ENCODE peak calls at places on chromosomes 4 and X, in five cellular contexts. One of them, this sample, is unnamed.

GRCh38 chrX:14916017-14916674 is 42.9 kb downstream of the MOSPD2 start:
- DNase-seq in vagina: no peak
- DNase-seq in AG04449: peak
- DNase-seq in brain microvascular endothelial cell: peak
- DNase-seq in lung: no peak
- DNase-seq in this sample: no peak

GRCh38 chrX:19440713-19441112 is 74.6 kb downstream of the MAP3K15 start:
- DNase-seq in AG04449: peak
- DNase-seq in brain microvascular endothelial cell: peak
- DNase-seq in lung: no peak
- DNase-seq in vagina: no peak
- DNase-seq in this sample: no peak

GRCh38 chrX:12903646-12904045 is 2.8 kb upstream of the TLR8 start:
- DNase-seq in AG04449: no peak
- DNase-seq in lung: no peak
- DNase-seq in brain microvascular endothelial cell: no peak
- DNase-seq in vagina: no peak
- DNase-seq in this sample: no peak

GRCh38 chr4:6134612-6135220 is 65.6 kb downstream of the JAKMIP1 start:
- DNase-seq in vagina: no peak
- DNase-seq in brain microvascular endothelial cell: no peak
- DNase-seq in AG04449: no peak
- DNase-seq in lung: no peak
- DNase-seq in this sample: no peak

GRCh38 chrX:118823263-118824172 is at the start of gene ZCCHC12:
- DNase-seq in lung: no peak
- DNase-seq in brain microvascular endothelial cell: peak
- DNase-seq in AG04449: no peak
- DNase-seq in vagina: no peak
- DNase-seq in this sample: no peak

GRCh38 chrX:22135994-22136684 is 104.0 kb downstream of the PHEX start:
- DNase-seq in vagina: no peak
- DNase-seq in lung: no peak
- DNase-seq in AG04449: no peak
- DNase-seq in brain microvascular endothelial cell: no peak
- DNase-seq in this sample: no peak

GRCh38 chr4:87838207-87838606 is 5.4 kb downstream of the MEPE start:
- DNase-seq in brain microvascular endothelial cell: peak
- DNase-seq in lung: no peak
- DNase-seq in AG04449: no peak
- DNase-seq in vagina: no peak
- DNase-seq in this sample: no peak

GRCh38 chrX:132809581-132809980 is 148.8 kb downstream of the HS6ST2 start:
- DNase-seq in brain microvascular endothelial cell: no peak
- DNase-seq in lung: no peak
- DNase-seq in AG04449: no peak
- DNase-seq in vagina: no peak
- DNase-seq in this sample: no peak

GRCh38 chr4:13240066-13240465 is 244.1 kb downstream of the RAB28 start:
- DNase-seq in vagina: no peak
- DNase-seq in AG04449: no peak
- DNase-seq in lung: no peak
- DNase-seq in brain microvascular endothelial cell: peak
- DNase-seq in this sample: no peak

GRCh38 chrX:100674705-100675104 is 30.7 kb downstream of the SRPX2 start:
- DNase-seq in brain microvascular endothelial cell: no peak
- DNase-seq in AG04449: no peak
- DNase-seq in vagina: no peak
- DNase-seq in lung: no peak
- DNase-seq in this sample: no peak

GRCh38 chr4:185820119-185821028 is 8.4 kb upstream of the SORBS2 start:
- DNase-seq in vagina: no peak
- DNase-seq in lung: no peak
- DNase-seq in AG04449: no peak
- DNase-seq in brain microvascular endothelial cell: no peak
- DNase-seq in this sample: no peak

GRCh38 chrX:26918633-26919032 is 544.5 kb downstream of the PPP4R3C start:
- DNase-seq in lung: no peak
- DNase-seq in AG04449: no peak
- DNase-seq in brain microvascular endothelial cell: peak
- DNase-seq in vagina: no peak
- DNase-seq in this sample: no peak

GRCh38 chr4:53233396-53233795 is 132.5 kb downstream of the SCFD2 start:
- DNase-seq in AG04449: no peak
- DNase-seq in brain microvascular endothelial cell: no peak
- DNase-seq in vagina: no peak
- DNase-seq in lung: no peak
- DNase-seq in this sample: no peak

GRCh38 chr4:157558016-157558415 is 337.5 kb downstream of the GRIA2 start:
- DNase-seq in vagina: no peak
- DNase-seq in AG04449: no peak
- DNase-seq in brain microvascular endothelial cell: no peak
- DNase-seq in lung: no peak
- DNase-seq in this sample: no peak

GRCh38 chr4:151407466-151408379 is 1.3 kb upstream of the FHIP1A start:
- DNase-seq in brain microvascular endothelial cell: no peak
- DNase-seq in AG04449: no peak
- DNase-seq in vagina: no peak
- DNase-seq in lung: peak
- DNase-seq in this sample: no peak

DNA sequence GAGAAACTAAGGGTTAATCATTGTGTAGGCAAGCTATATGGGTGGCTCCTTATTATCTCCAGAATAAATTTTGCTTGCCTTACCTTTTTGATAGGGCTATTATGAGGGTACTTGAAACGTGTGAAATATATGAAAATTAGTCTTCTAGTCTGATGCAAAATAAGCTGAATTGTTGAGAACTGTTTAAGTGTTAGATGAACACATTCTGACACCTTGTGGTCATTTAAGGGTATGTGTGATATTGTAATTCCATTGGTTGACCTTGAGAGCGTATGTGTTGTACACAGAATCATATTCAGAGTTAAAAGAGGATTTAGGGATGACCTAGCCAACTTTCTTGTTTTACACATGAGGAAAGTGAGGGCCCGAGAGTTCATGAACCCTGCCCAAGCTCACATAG is 44.6 kb upstream of the LINC00632 start:
- DNase-seq in vagina: no peak
- DNase-seq in brain microvascular endothelial cell: no peak
- DNase-seq in lung: no peak
- DNase-seq in AG04449: no peak
- DNase-seq in this sample: no peak
- TF ChIP-seq CTCF in vagina: no peak
- TF ChIP-seq CTCF in brain microvascular endothelial cell: no peak
- TF ChIP-seq CTCF in lung: peak
- TF ChIP-seq CTCF in AG04449: no peak
- TF ChIP-seq CTCF in this sample: peak

DNA sequence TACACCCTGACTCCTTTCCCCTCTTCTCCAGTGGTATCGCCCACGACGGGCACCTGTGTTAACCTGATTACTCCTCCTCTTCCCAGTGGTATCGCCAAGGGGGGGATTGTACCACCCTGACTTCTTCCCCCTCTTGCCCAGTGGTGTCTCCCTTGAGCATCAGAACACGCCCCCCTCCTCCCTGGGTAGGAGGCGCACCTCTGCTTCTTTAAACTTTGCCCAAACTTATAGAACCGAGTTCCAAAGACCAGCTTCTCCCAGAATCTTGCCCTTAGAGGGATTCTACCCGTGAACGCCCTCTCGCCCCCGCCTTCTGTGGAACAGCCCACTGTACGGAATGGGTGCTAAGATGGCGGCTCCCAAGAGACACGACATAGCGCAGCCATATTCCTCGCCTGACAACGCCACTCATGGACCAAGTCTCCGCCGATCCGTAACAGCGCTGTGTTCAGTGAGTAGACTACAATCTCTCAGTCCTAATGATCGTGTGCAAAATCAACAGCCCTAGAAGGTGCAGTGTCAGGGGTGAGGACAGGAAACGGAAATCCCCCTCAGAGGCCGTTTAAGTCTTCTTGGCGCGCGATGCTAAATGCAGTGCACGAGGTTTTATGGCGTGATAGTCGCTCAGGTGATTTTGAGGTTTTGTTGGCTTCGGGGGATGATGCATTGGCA is 4.2 kb upstream of the ZNF157 start:
- DNase-seq in AG04449: no peak
- DNase-seq in vagina: no peak
- DNase-seq in brain microvascular endothelial cell: peak
- DNase-seq in lung: peak
- DNase-seq in this sample: no peak
- TF ChIP-seq CTCF in AG04449: no peak
- TF ChIP-seq CTCF in vagina: no peak
- TF ChIP-seq CTCF in brain microvascular endothelial cell: peak
- TF ChIP-seq CTCF in lung: no peak
- TF ChIP-seq CTCF in this sample: no peak

DNA sequence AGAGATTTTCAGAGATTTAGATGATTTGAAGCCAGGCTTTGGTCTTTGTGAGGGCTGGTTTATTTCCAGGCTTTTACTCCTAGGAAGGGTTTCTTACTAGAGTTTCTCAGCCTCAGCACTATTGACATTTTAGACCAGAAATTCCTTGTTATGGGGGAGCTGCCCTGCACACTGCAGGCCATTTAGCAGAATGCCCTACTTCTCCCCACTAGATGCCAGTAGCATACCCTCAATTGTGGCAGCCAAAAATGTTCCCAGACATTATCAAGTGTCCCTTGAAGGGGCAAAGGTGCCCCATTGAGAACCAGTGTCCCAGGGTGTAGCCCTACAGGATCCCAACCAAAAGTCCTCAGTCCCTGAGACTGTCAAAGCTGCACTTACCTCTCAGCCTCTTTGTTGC is 231.6 kb downstream of the QDPR start:
- DNase-seq in brain microvascular endothelial cell: no peak
- DNase-seq in vagina: no peak
- DNase-seq in AG04449: no peak
- DNase-seq in lung: no peak
- DNase-seq in this sample: no peak
- TF ChIP-seq CTCF in brain microvascular endothelial cell: no peak
- TF ChIP-seq CTCF in vagina: no peak
- TF ChIP-seq CTCF in AG04449: no peak
- TF ChIP-seq CTCF in lung: no peak
- TF ChIP-seq CTCF in this sample: no peak

DNA sequence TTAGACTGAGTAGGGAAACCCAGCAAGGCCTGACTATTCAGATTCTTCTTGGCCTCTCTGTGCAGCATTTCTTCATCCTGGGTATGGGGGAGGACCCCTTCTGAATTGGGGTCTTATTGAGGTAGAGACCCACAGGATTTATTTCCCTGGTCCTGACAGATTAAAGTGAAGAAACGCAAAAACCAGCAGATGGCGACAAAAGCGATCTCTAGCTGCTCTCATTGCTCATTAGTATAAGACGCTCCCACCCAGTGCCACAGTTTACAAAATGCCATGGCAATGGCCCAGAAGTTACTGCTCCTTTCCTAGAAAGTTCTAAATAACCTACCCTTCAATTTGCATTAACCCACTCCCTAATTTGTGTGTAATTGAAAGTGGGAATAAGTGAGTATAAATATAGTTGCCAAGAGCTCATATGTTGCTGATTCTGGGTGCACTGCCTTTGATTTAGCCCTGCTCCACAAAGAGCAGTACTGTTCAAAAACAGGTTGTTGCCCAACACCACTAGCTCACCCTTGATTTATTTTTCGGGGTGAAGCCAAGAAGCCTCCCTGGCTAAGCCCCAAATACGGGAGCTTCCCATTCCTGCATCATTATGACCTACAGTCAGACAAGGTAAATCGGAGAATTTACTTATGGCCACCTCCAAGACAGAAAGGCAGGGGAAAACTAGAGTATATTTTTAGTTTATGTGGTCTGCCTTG is 3.7 kb upstream of the BEX4 start:
- DNase-seq in brain microvascular endothelial cell: peak
- DNase-seq in vagina: no peak
- DNase-seq in AG04449: no peak
- DNase-seq in lung: no peak
- DNase-seq in this sample: no peak
- TF ChIP-seq CTCF in brain microvascular endothelial cell: peak
- TF ChIP-seq CTCF in vagina: no peak
- TF ChIP-seq CTCF in AG04449: peak
- TF ChIP-seq CTCF in lung: peak
- TF ChIP-seq CTCF in this sample: peak

GRCh38 chrX:154412468-154412867 is 1.1 kb downstream of the TAFAZZIN start:
- DNase-seq in lung: no peak
- DNase-seq in vagina: no peak
- DNase-seq in brain microvascular endothelial cell: no peak
- DNase-seq in AG04449: no peak
- DNase-seq in this sample: no peak

GRCh38 chrX:154411322-154411980 is at the start of gene TAFAZZIN:
- DNase-seq in vagina: no peak
- DNase-seq in brain microvascular endothelial cell: no peak
- DNase-seq in AG04449: no peak
- DNase-seq in lung: peak
- DNase-seq in this sample: peak

GRCh38 chrX:154409222-154409871 is at the start of gene DNASE1L1:
- DNase-seq in brain microvascular endothelial cell: peak
- DNase-seq in lung: peak
- DNase-seq in AG04449: no peak
- DNase-seq in vagina: no peak
- DNase-seq in this sample: peak

GRCh38 chrX:154411981-154412340 is 622 bp downstream of the TAFAZZIN start:
- DNase-seq in brain microvascular endothelial cell: no peak
- DNase-seq in AG04449: no peak
- DNase-seq in vagina: no peak
- DNase-seq in lung: peak
- DNase-seq in this sample: peak

GRCh38 chrX:154413142-154413541 is 1.8 kb downstream of the TAFAZZIN start:
- DNase-seq in vagina: no peak
- DNase-seq in AG04449: no peak
- DNase-seq in brain microvascular endothelial cell: no peak
- DNase-seq in lung: no peak
- DNase-seq in this sample: peak
- TF ChIP-seq CTCF in vagina: no peak
- TF ChIP-seq CTCF in AG04449: no peak
- TF ChIP-seq CTCF in brain microvascular endothelial cell: no peak
- TF ChIP-seq CTCF in lung: no peak
- TF ChIP-seq CTCF in this sample: no peak